ENCODE peak calls at places on chromosomes 3 and 15, in seven cellular contexts. S is A549, E is germinal center, N is HL-60, F is lung microvascular endothelial cell, X is M059J, L is MCF 10A. B is an unnamed sample.

GRCh38 chr3:126960604-126960995 is 22.3 kb upstream of the PLXNA1 start:
- DNase-seq in S (no peak), E (no peak), N (no peak), F (peak), X (no peak), L (no peak), B (no peak)

GRCh38 chr3:3368336-3368735 is 188.8 kb upstream of the CRBN start:
- DNase-seq in S (no peak), E (no peak), N (no peak), F (no peak), X (no peak), L (no peak), B (no peak)

GRCh38 chr3:40843851-40844548 is 319.2 kb downstream of the ZNF621 start:
- DNase-seq in S (no peak), E (no peak), N (no peak), F (no peak), X (peak), L (peak), B (no peak)

GRCh38 chr3:101423984-101424888 is 88.8 kb downstream of the SENP7 start:
- DNase-seq in S (no peak), E (no peak), N (no peak), F (no peak), X (no peak), L (no peak), B (no peak)

GRCh38 chr3:141380987-141381386 is 12.7 kb downstream of the ZBTB38 start:
- DNase-seq in S (no peak), E (no peak), N (no peak), F (no peak), X (no peak), L (no peak), B (no peak)

GRCh38 chr3:22319446-22319845 is 568.4 kb upstream of the ZNF385D start:
- DNase-seq in S (no peak), E (no peak), N (no peak), F (no peak), X (no peak), L (no peak), B (no peak)

GRCh38 chr3:34212671-34213070 is 414.2 kb downstream of the PDCD6IP start:
- DNase-seq in S (no peak), E (no peak), N (no peak), F (peak), X (peak), L (peak), B (no peak)

GRCh38 chr3:58356054-58356453 is 23.4 kb downstream of the PXK start:
- DNase-seq in S (no peak), E (peak), N (peak), F (no peak), X (peak), L (no peak), B (no peak)

GRCh38 chr3:59235221-59236012 is 185.6 kb upstream of the CFAP20DC start:
- DNase-seq in S (no peak), E (no peak), N (no peak), F (no peak), X (no peak), L (no peak), B (no peak)

GRCh38 chr15:100692671-100693070 is 90.3 kb downstream of the ASB7 start:
- DNase-seq in S (no peak), E (no peak), N (no peak), F (no peak), X (no peak), L (no peak), B (no peak)

GRCh38 chr15:98324341-98324970 is 323.9 kb upstream of the IGF1R start:
- DNase-seq in S (no peak), E (no peak), N (no peak), F (no peak), X (peak), L (no peak), B (no peak)

GRCh38 chr3:151979914-151980313 is 106.5 kb downstream of the SUCNR1 start:
- DNase-seq in S (no peak), E (no peak), N (no peak), F (no peak), X (no peak), L (no peak), B (no peak)

GRCh38 chr3:142896201-142896755 is 7.4 kb upstream of the PCOLCE2 start:
- DNase-seq in S (peak), E (no peak), N (no peak), F (no peak), X (peak), L (peak), B (no peak)

GRCh38 chr3:48320994-48321393 is 12.5 kb downstream of the SPINK8 start:
- DNase-seq in S (no peak), E (no peak), N (peak), F (no peak), X (no peak), L (no peak), B (no peak)

GRCh38 chr3:23996058-23996457 is 51.0 kb downstream of the NR1D2 start:
- DNase-seq in S (no peak), E (no peak), N (no peak), F (no peak), X (no peak), L (no peak), B (no peak)

GRCh38 chr3:194772241-194773000 is 86.7 kb downstream of the FAM43A start:
- DNase-seq in S (no peak), E (no peak), N (no peak), F (no peak), X (peak), L (no peak), B (no peak)

GRCh38 chr3:114879059-114880031 is 267.7 kb downstream of the ZBTB20 start:
- DNase-seq in S (peak), E (no peak), N (no peak), F (no peak), X (peak), L (peak), B (peak)

GRCh38 chr3:38455639-38456430 is 2.1 kb downstream of the ACVR2B start:
- DNase-seq in S (no peak), E (no peak), N (no peak), F (peak), X (no peak), L (no peak), B (no peak)

GRCh38 chr3:11910971-11911531 is 64.4 kb upstream of the TAMM41 start:
- DNase-seq in S (no peak), E (no peak), N (no peak), F (no peak), X (peak), L (no peak), B (no peak)

GRCh38 chr15:95017950-95018349 is 786.6 kb downstream of the MCTP2 start:
- DNase-seq in S (no peak), E (no peak), N (no peak), F (peak), X (peak), L (peak), B (no peak)

GRCh38 chr3:175192536-175192935 is 333.4 kb downstream of the NAALADL2 start:
- DNase-seq in S (no peak), E (no peak), N (no peak), F (peak), X (peak), L (peak), B (no peak)

GRCh38 chr15:48393650-48394049 is 62.4 kb downstream of the DUT start:
- DNase-seq in S (no peak), E (no peak), N (no peak), F (peak), X (no peak), L (no peak), B (peak)

GRCh38 chr3:157290761-157291160 is 130.8 kb upstream of the CCNL1 start:
- DNase-seq in S (no peak), E (no peak), N (no peak), F (peak), X (peak), L (peak), B (no peak)

GRCh38 chr15:29665441-29665985 is 156.8 kb downstream of the TJP1 start:
- DNase-seq in S (no peak), E (no peak), N (no peak), F (no peak), X (no peak), L (no peak), B (no peak)

GRCh38 chr3:140128217-140129137 is 193.5 kb downstream of the CLSTN2 start:
- DNase-seq in S (peak), E (peak), N (peak), F (peak), X (peak), L (peak), B (peak)

GRCh38 chr15:60899322-60899966 is 329.7 kb downstream of the RORA start:
- DNase-seq in S (no peak), E (no peak), N (no peak), F (no peak), X (no peak), L (no peak), B (peak)

GRCh38 chr15:86611392-86612040 is 531.8 kb downstream of the AGBL1 start:
- DNase-seq in S (peak), E (no peak), N (no peak), F (no peak), X (peak), L (peak), B (no peak)

GRCh38 chr15:78853500-78853899 is 19.2 kb upstream of the MORF4L1 start:
- DNase-seq in S (no peak), E (no peak), N (no peak), F (no peak), X (no peak), L (no peak), B (no peak)

B was measured in DMS53.